ENCODE peak calls at places on chromosomes 16 and 17, in nine cellular contexts. One of them, this sample, is unnamed.

GRCh38 chr16:16083421-16084156 is 134.2 kb downstream of the ABCC1 start:
- DNase-seq in upper lobe of left lung: no peak
- DNase-seq in A673: peak; percentile 25
- DNase-seq in stomach: no peak
- DNase-seq in CD4-positive, CD25-positive, alpha-beta regulatory T cell: peak; percentile 49
- DNase-seq in ascending aorta: no peak
- DNase-seq in neural progenitor cell: no peak
- DNase-seq in endothelial cell of umbilical vein: no peak
- DNase-seq in psoas muscle: no peak
- DNase-seq in this sample: no peak

GRCh38 chr16:88306860-88307545 is 75.8 kb upstream of the ZNF469 start:
- DNase-seq in upper lobe of left lung: no peak
- DNase-seq in A673: no peak
- DNase-seq in stomach: no peak
- DNase-seq in CD4-positive, CD25-positive, alpha-beta regulatory T cell: no peak
- DNase-seq in ascending aorta: no peak
- DNase-seq in neural progenitor cell: no peak
- DNase-seq in endothelial cell of umbilical vein: peak; percentile 35
- DNase-seq in psoas muscle: peak; percentile 49
- DNase-seq in this sample: no peak

GRCh38 chr17:72373910-72374741 is 253.3 kb downstream of the SOX9 start:
- DNase-seq in upper lobe of left lung: no peak
- DNase-seq in A673: peak; percentile 71
- DNase-seq in stomach: no peak
- DNase-seq in CD4-positive, CD25-positive, alpha-beta regulatory T cell: no peak
- DNase-seq in ascending aorta: no peak
- DNase-seq in neural progenitor cell: peak; percentile 37
- DNase-seq in endothelial cell of umbilical vein: no peak
- DNase-seq in psoas muscle: no peak
- DNase-seq in this sample: no peak

GRCh38 chr16:82653550-82654511 is 27.1 kb downstream of the CDH13 start:
- DNase-seq in upper lobe of left lung: no peak
- DNase-seq in A673: peak; percentile 81
- DNase-seq in stomach: no peak
- DNase-seq in CD4-positive, CD25-positive, alpha-beta regulatory T cell: peak; percentile 74
- DNase-seq in ascending aorta: no peak
- DNase-seq in neural progenitor cell: no peak
- DNase-seq in endothelial cell of umbilical vein: peak; percentile 84
- DNase-seq in psoas muscle: no peak
- DNase-seq in this sample: no peak

GRCh38 chr16:19696312-19696711 is 21.7 kb downstream of the KNOP1 start:
- DNase-seq in upper lobe of left lung: no peak
- DNase-seq in A673: peak; percentile 61
- DNase-seq in stomach: peak; percentile 86
- DNase-seq in CD4-positive, CD25-positive, alpha-beta regulatory T cell: peak; percentile 86
- DNase-seq in ascending aorta: peak; percentile 83
- DNase-seq in neural progenitor cell: no peak
- DNase-seq in endothelial cell of umbilical vein: peak; percentile 94
- DNase-seq in psoas muscle: peak; percentile 82
- DNase-seq in this sample: peak; percentile 74

GRCh38 chr16:67661101-67661661 is 421 bp downstream of the PARD6A start:
- DNase-seq in upper lobe of left lung: peak; percentile 87
- DNase-seq in A673: no peak
- DNase-seq in stomach: no peak
- DNase-seq in CD4-positive, CD25-positive, alpha-beta regulatory T cell: peak; percentile 40
- DNase-seq in ascending aorta: no peak
- DNase-seq in neural progenitor cell: peak; percentile 90
- DNase-seq in endothelial cell of umbilical vein: peak; percentile 61
- DNase-seq in psoas muscle: no peak
- DNase-seq in this sample: no peak

GRCh38 chr17:76527430-76528111 is 9.9 kb downstream of the CYGB start:
- DNase-seq in upper lobe of left lung: peak; percentile 84
- DNase-seq in A673: no peak
- DNase-seq in stomach: peak; percentile 60
- DNase-seq in CD4-positive, CD25-positive, alpha-beta regulatory T cell: peak; percentile 63
- DNase-seq in ascending aorta: peak; percentile 86
- DNase-seq in neural progenitor cell: peak; percentile 62
- DNase-seq in endothelial cell of umbilical vein: peak; percentile 66
- DNase-seq in psoas muscle: peak; percentile 85
- DNase-seq in this sample: peak; percentile 68

GRCh38 chr17:13428611-13429042 is 173.1 kb downstream of the HS3ST3A1 start:
- DNase-seq in upper lobe of left lung: no peak
- DNase-seq in A673: no peak
- DNase-seq in stomach: no peak
- DNase-seq in CD4-positive, CD25-positive, alpha-beta regulatory T cell: no peak
- DNase-seq in ascending aorta: no peak
- DNase-seq in neural progenitor cell: no peak
- DNase-seq in endothelial cell of umbilical vein: no peak
- DNase-seq in psoas muscle: no peak
- DNase-seq in this sample: no peak

GRCh38 chr17:83176956-83177583 is 97.7 kb downstream of the METRNL start:
- DNase-seq in upper lobe of left lung: no peak
- DNase-seq in A673: no peak
- DNase-seq in stomach: no peak
- DNase-seq in CD4-positive, CD25-positive, alpha-beta regulatory T cell: no peak
- DNase-seq in ascending aorta: no peak
- DNase-seq in neural progenitor cell: no peak
- DNase-seq in endothelial cell of umbilical vein: no peak
- DNase-seq in psoas muscle: no peak
- DNase-seq in this sample: no peak

GRCh38 chr16:35201151-35201550 is 1741.7 kb downstream of the TP53TG3F start:
- DNase-seq in upper lobe of left lung: no peak
- DNase-seq in A673: no peak
- DNase-seq in stomach: no peak
- DNase-seq in CD4-positive, CD25-positive, alpha-beta regulatory T cell: no peak
- DNase-seq in ascending aorta: no peak
- DNase-seq in neural progenitor cell: no peak
- DNase-seq in endothelial cell of umbilical vein: no peak
- DNase-seq in psoas muscle: no peak
- DNase-seq in this sample: no peak

GRCh38 chr16:35200662-35201061 is 1741.2 kb downstream of the TP53TG3F start:
- DNase-seq in upper lobe of left lung: no peak
- DNase-seq in A673: no peak
- DNase-seq in stomach: no peak
- DNase-seq in CD4-positive, CD25-positive, alpha-beta regulatory T cell: no peak
- DNase-seq in ascending aorta: no peak
- DNase-seq in neural progenitor cell: no peak
- DNase-seq in endothelial cell of umbilical vein: no peak
- DNase-seq in psoas muscle: no peak
- DNase-seq in this sample: no peak

GRCh38 chr16:35196313-35196712 is 1736.9 kb downstream of the TP53TG3F start:
- DNase-seq in upper lobe of left lung: peak; percentile 35
- DNase-seq in A673: no peak
- DNase-seq in stomach: no peak
- DNase-seq in CD4-positive, CD25-positive, alpha-beta regulatory T cell: no peak
- DNase-seq in ascending aorta: no peak
- DNase-seq in neural progenitor cell: no peak
- DNase-seq in endothelial cell of umbilical vein: no peak
- DNase-seq in psoas muscle: no peak
- DNase-seq in this sample: no peak

GRCh38 chr16:35197656-35198055 is 1738.2 kb downstream of the TP53TG3F start:
- DNase-seq in upper lobe of left lung: no peak
- DNase-seq in A673: no peak
- DNase-seq in stomach: no peak
- DNase-seq in CD4-positive, CD25-positive, alpha-beta regulatory T cell: no peak
- DNase-seq in ascending aorta: no peak
- DNase-seq in neural progenitor cell: no peak
- DNase-seq in endothelial cell of umbilical vein: no peak
- DNase-seq in psoas muscle: no peak
- DNase-seq in this sample: no peak

GRCh38 chr16:35198223-35199199 is 1739.1 kb downstream of the TP53TG3F start:
- DNase-seq in upper lobe of left lung: peak; percentile 29
- DNase-seq in A673: no peak
- DNase-seq in stomach: no peak
- DNase-seq in CD4-positive, CD25-positive, alpha-beta regulatory T cell: no peak
- DNase-seq in ascending aorta: no peak
- DNase-seq in neural progenitor cell: no peak
- DNase-seq in endothelial cell of umbilical vein: no peak
- DNase-seq in psoas muscle: no peak
- DNase-seq in this sample: no peak
- H3K9me3 ChIP-seq in upper lobe of left lung: no peaks in the 10 kb centered on the region
- H3K9me3 ChIP-seq in A673: peaks cover 28% of the 10 kb centered on the region
- H3K9me3 ChIP-seq in stomach: no peaks in the 10 kb centered on the region
- H3K9me3 ChIP-seq in CD4-positive, CD25-positive, alpha-beta regulatory T cell: peaks cover 65% of the 10 kb centered on the region
- H3K9me3 ChIP-seq in ascending aorta: no peaks in the 10 kb centered on the region
- H3K9me3 ChIP-seq in neural progenitor cell: peaks cover 16% of the 10 kb centered on the region
- H3K9me3 ChIP-seq in endothelial cell of umbilical vein: peaks cover 7% of the 10 kb centered on the region
- H3K9me3 ChIP-seq in psoas muscle: no peaks in the 10 kb centered on the region
- H3K9me3 ChIP-seq in this sample: no peaks in the 10 kb centered on the region

DNA sequence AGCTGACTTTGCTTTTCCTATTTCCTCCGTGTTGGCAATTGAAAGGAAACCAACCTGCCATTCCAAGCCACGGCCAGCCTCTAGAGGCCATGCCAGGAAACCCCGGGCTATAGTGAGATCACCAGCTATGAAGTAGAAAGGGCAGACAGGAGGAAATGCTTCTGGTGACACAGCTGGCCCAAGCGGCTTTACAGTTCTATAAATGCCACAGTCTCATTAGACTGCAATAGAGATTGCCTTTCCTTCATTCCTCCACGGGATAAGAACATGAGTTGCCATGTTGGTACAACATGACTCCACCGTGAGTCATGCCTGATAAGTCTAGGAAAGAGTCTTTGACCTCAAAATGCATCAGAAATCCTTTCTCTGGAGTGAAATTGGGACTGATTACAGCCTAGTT is 384.9 kb downstream of the GRIN2A start:
- DNase-seq in upper lobe of left lung: no peak
- DNase-seq in A673: no peak
- DNase-seq in stomach: no peak
- DNase-seq in CD4-positive, CD25-positive, alpha-beta regulatory T cell: no peak
- DNase-seq in ascending aorta: peak; percentile 71
- DNase-seq in neural progenitor cell: no peak
- DNase-seq in endothelial cell of umbilical vein: peak; percentile 78
- DNase-seq in psoas muscle: no peak
- DNase-seq in this sample: no peak
- H3K27ac ChIP-seq in upper lobe of left lung: no peak overlapping the region
- H3K27ac ChIP-seq in A673: no peak overlapping the region
- H3K27ac ChIP-seq in stomach: no peak overlapping the region
- H3K27ac ChIP-seq in CD4-positive, CD25-positive, alpha-beta regulatory T cell: no peak overlapping the region
- H3K27ac ChIP-seq in ascending aorta: peak overlapping the region; percentile 34
- H3K27ac ChIP-seq in neural progenitor cell: no peak overlapping the region
- H3K27ac ChIP-seq in endothelial cell of umbilical vein: peak overlapping the region; percentile 89
- H3K27ac ChIP-seq in psoas muscle: no peak overlapping the region
- H3K27ac ChIP-seq in this sample: no peak overlapping the region

GRCh38 chr17:48067245-48067644 is 19.1 kb downstream of the NFE2L1 start:
- DNase-seq in upper lobe of left lung: no peak
- DNase-seq in A673: no peak
- DNase-seq in stomach: no peak
- DNase-seq in CD4-positive, CD25-positive, alpha-beta regulatory T cell: no peak
- DNase-seq in ascending aorta: no peak
- DNase-seq in neural progenitor cell: no peak
- DNase-seq in endothelial cell of umbilical vein: no peak
- DNase-seq in psoas muscle: no peak
- DNase-seq in this sample: no peak
- H3K36me3 ChIP-seq in upper lobe of left lung: peaks cover 63% of the 10 kb centered on the region
- H3K36me3 ChIP-seq in A673: peaks cover 90% of the 10 kb centered on the region
- H3K36me3 ChIP-seq in stomach: peaks cover 23% of the 10 kb centered on the region
- H3K36me3 ChIP-seq in CD4-positive, CD25-positive, alpha-beta regulatory T cell: peaks cover 42% of the 10 kb centered on the region
- H3K36me3 ChIP-seq in ascending aorta: peaks cover 23% of the 10 kb centered on the region
- H3K36me3 ChIP-seq in neural progenitor cell: peaks cover 3% of the 10 kb centered on the region
- H3K36me3 ChIP-seq in endothelial cell of umbilical vein: peaks cover 12% of the 10 kb centered on the region
- H3K36me3 ChIP-seq in psoas muscle: peaks cover 35% of the 10 kb centered on the region
- H3K36me3 ChIP-seq in this sample: peaks cover 96% of the 10 kb centered on the region

GRCh38 chr16:35751191-35751941 is 2292.0 kb downstream of the TP53TG3F start:
- DNase-seq in upper lobe of left lung: peak; percentile 57
- DNase-seq in A673: no peak
- DNase-seq in stomach: no peak
- DNase-seq in CD4-positive, CD25-positive, alpha-beta regulatory T cell: no peak
- DNase-seq in ascending aorta: peak; percentile 46
- DNase-seq in neural progenitor cell: no peak
- DNase-seq in endothelial cell of umbilical vein: no peak
- DNase-seq in psoas muscle: no peak
- DNase-seq in this sample: peak; percentile 43
- H3K9me3 ChIP-seq in upper lobe of left lung: no peaks in the 10 kb centered on the region
- H3K9me3 ChIP-seq in A673: peaks cover 32% of the 10 kb centered on the region
- H3K9me3 ChIP-seq in stomach: no peaks in the 10 kb centered on the region
- H3K9me3 ChIP-seq in CD4-positive, CD25-positive, alpha-beta regulatory T cell: peaks cover 88% of the 10 kb centered on the region
- H3K9me3 ChIP-seq in ascending aorta: no peaks in the 10 kb centered on the region
- H3K9me3 ChIP-seq in neural progenitor cell: no peaks in the 10 kb centered on the region
- H3K9me3 ChIP-seq in endothelial cell of umbilical vein: peaks cover 4% of the 10 kb centered on the region
- H3K9me3 ChIP-seq in psoas muscle: no peaks in the 10 kb centered on the region
- H3K9me3 ChIP-seq in this sample: peaks cover 3% of the 10 kb centered on the region

GRCh38 chr17:81460856-81461460 is 51.6 kb downstream of the ACTG1 start:
- DNase-seq in upper lobe of left lung: peak; percentile 86
- DNase-seq in A673: no peak
- DNase-seq in stomach: peak; percentile 84
- DNase-seq in CD4-positive, CD25-positive, alpha-beta regulatory T cell: no peak
- DNase-seq in ascending aorta: no peak
- DNase-seq in neural progenitor cell: no peak
- DNase-seq in endothelial cell of umbilical vein: no peak
- DNase-seq in psoas muscle: no peak
- DNase-seq in this sample: peak; percentile 79
- H3K27ac ChIP-seq in upper lobe of left lung: no peak overlapping the region
- H3K27ac ChIP-seq in A673: no peak overlapping the region
- H3K27ac ChIP-seq in stomach: peak overlapping the region; percentile 7
- H3K27ac ChIP-seq in CD4-positive, CD25-positive, alpha-beta regulatory T cell: no peak overlapping the region
- H3K27ac ChIP-seq in ascending aorta: no peak overlapping the region
- H3K27ac ChIP-seq in neural progenitor cell: no peak overlapping the region
- H3K27ac ChIP-seq in endothelial cell of umbilical vein: no peak overlapping the region
- H3K27ac ChIP-seq in psoas muscle: no peak overlapping the region
- H3K27ac ChIP-seq in this sample: no peak overlapping the region

DNA sequence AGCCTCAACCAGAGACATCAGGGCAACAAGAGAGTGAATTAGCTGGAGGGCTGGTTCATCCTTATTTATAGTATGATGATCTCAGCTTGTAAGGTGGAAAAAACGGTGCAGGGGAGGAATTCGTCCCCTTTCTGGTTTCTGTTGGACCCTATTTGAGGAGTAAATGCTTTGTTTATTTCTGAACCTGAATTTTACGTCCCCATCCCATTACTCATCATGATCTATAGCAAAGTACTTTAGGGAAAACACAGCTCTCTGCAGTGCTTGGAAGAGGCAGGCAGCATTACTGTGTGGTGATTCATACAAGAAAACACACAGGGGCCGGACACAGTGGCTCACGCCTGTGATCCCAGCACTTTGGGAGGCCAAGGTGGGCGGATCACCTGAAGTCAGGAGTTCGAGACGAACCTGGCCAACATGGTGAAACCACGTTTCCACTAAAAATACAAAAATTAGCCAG is 8.0 kb upstream of the VAT1L start:
- DNase-seq in upper lobe of left lung: no peak
- DNase-seq in A673: no peak
- DNase-seq in stomach: no peak
- DNase-seq in CD4-positive, CD25-positive, alpha-beta regulatory T cell: no peak
- DNase-seq in ascending aorta: peak; percentile 73
- DNase-seq in neural progenitor cell: no peak
- DNase-seq in endothelial cell of umbilical vein: peak; percentile 57
- DNase-seq in psoas muscle: no peak
- DNase-seq in this sample: no peak
- H3K36me3 ChIP-seq in upper lobe of left lung: no peaks in the 10 kb centered on the region
- H3K36me3 ChIP-seq in A673: no peaks in the 10 kb centered on the region
- H3K36me3 ChIP-seq in stomach: no peaks in the 10 kb centered on the region
- H3K36me3 ChIP-seq in CD4-positive, CD25-positive, alpha-beta regulatory T cell: no peaks in the 10 kb centered on the region
- H3K36me3 ChIP-seq in ascending aorta: no peaks in the 10 kb centered on the region
- H3K36me3 ChIP-seq in neural progenitor cell: no peaks in the 10 kb centered on the region
- H3K36me3 ChIP-seq in endothelial cell of umbilical vein: no peaks in the 10 kb centered on the region
- H3K36me3 ChIP-seq in psoas muscle: no peaks in the 10 kb centered on the region
- H3K36me3 ChIP-seq in this sample: no peaks in the 10 kb centered on the region

DNA sequence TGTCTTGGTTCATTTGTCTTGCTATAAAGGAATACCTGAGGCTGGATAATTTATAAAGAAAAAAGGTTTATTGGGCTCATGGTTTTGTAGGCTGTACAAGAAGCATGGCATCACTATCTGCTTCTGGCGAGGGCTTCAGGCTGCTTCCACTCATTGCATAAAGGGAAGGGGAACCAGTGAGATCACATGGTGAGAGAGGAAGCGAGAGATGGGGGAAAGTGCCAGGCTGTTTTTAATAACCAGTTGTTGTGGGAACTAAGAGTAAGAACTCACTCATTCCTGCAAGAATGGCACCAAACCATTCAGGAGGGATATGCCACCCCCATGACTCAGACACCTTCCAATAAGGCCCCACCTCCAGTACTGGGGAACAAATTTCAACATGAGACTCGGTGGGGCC is 24.3 kb downstream of the SPECC1 start:
- DNase-seq in upper lobe of left lung: no peak
- DNase-seq in A673: no peak
- DNase-seq in stomach: no peak
- DNase-seq in CD4-positive, CD25-positive, alpha-beta regulatory T cell: no peak
- DNase-seq in ascending aorta: no peak
- DNase-seq in neural progenitor cell: no peak
- DNase-seq in endothelial cell of umbilical vein: no peak
- DNase-seq in psoas muscle: no peak
- DNase-seq in this sample: no peak
- H3K9me3 ChIP-seq in upper lobe of left lung: no peaks in the 10 kb centered on the region
- H3K9me3 ChIP-seq in A673: no peaks in the 10 kb centered on the region
- H3K9me3 ChIP-seq in stomach: no peaks in the 10 kb centered on the region
- H3K9me3 ChIP-seq in CD4-positive, CD25-positive, alpha-beta regulatory T cell: no peaks in the 10 kb centered on the region
- H3K9me3 ChIP-seq in ascending aorta: no peaks in the 10 kb centered on the region
- H3K9me3 ChIP-seq in neural progenitor cell: no peaks in the 10 kb centered on the region
- H3K9me3 ChIP-seq in endothelial cell of umbilical vein: no peaks in the 10 kb centered on the region
- H3K9me3 ChIP-seq in psoas muscle: no peaks in the 10 kb centered on the region
- H3K9me3 ChIP-seq in this sample: no peaks in the 10 kb centered on the region

This sample was measured in lower lobe of right lung.